ENCODE peak calls at places on chromosomes 16 and 17, in seven cellular contexts. D, Z, H, G, Q, P and L are unnamed samples.

GRCh38 chr17:55305321-55306087 is 40.7 kb downstream of the HLF start:
- DNase-seq in Q (no peak), D (peak), H (no peak), G (no peak), P (no peak), Z (no peak), L (no peak)

GRCh38 chr17:16378631-16379282 is 2.1 kb upstream of the UBB start:
- DNase-seq in G (no peak), D (peak), Q (no peak), Z (peak), H (no peak), P (peak), L (no peak)

GRCh38 chr17:13337864-13338371 is 263.8 kb downstream of the HS3ST3A1 start:
- DNase-seq in Z (peak), P (peak), D (peak), G (peak), H (peak), Q (peak), L (peak)

GRCh38 chr17:73091770-73092517 is 544 bp downstream of the SLC39A11 start:
- DNase-seq in Q (peak), D (peak), H (peak), Z (peak), G (no peak), P (peak), L (no peak)

GRCh38 chr16:31196324-31197088 is 6.1 kb downstream of the PYCARD start:
- DNase-seq in G (no peak), H (no peak), Z (no peak), D (no peak), P (no peak), Q (no peak), L (no peak)

GRCh38 chr16:4321286-4322120 is 5.6 kb downstream of the GLIS2 start:
- DNase-seq in G (no peak), H (no peak), P (no peak), D (no peak), Q (no peak), Z (no peak), L (no peak)

GRCh38 chr17:68296217-68297140 is 5.2 kb downstream of the ARSG start:
- DNase-seq in Z (no peak), Q (no peak), D (peak), H (no peak), G (no peak), P (peak), L (no peak)

GRCh38 chr17:6555331-6556120 is 829 bp downstream of the PITPNM3 start:
- DNase-seq in D (peak), Q (peak), G (no peak), P (peak), Z (peak), H (peak), L (no peak)

GRCh38 chr16:89845417-89845816 is 17.1 kb downstream of the SPIRE2 start:
- DNase-seq in G (no peak), Q (no peak), H (no peak), D (no peak), Z (no peak), P (no peak), L (peak)
- TF ChIP-seq EZH2phosphoT487 in G (no peak), Q (no peak), H (no peak), D (no peak), Z (no peak), P (no peak), L (no peak)

GRCh38 chr17:36942631-36943125 is 5.4 kb downstream of the LHX1 start:
- DNase-seq in G (no peak), H (peak), Z (no peak), Q (peak), P (no peak), D (no peak), L (no peak)
- TF ChIP-seq EZH2 in G (no peak), H (peak), Z (no peak), Q (peak), P (no peak), D (no peak), L (no peak)

DNA sequence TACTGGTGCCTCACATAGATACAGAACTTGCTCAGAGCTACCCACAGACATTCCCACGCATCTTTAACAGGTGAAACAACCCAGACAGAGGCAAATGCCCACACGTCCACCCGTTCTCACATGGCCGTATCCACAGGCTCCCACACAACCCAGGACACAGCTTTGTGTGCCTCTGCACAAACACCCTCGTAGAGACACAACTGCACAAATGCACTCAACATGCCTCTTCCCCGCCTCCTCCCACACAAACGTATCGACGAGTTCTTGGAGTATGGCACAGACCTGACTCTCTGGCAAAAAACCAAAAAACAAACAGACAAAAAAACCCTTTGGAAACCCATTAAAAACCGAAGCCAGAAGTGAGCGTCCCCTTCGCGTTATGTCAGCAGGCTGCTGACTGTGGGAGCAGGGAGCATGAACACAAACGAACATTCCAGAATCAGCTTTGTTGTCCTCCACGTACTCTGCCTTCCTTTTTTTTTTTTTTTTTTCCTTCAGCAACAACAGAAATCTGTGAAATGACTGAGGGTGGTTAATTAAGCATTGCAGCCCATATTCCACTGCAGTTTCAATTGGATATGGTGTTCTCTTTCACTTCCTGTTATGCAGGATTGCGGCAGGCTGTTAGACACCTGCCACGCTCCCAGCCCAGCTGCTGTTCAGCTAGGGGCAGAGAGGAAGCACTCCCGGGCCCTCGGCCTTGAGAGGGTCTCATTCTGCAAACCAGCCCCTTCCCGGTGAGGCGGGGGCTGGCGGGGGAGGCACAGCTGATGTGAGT is 313.7 kb downstream of the MAF start:
- DNase-seq in P (no peak), D (peak), H (peak), Z (no peak), Q (no peak), G (no peak), L (peak)
- TF ChIP-seq EZH2phosphoT487 in P (no peak), D (no peak), H (no peak), Z (no peak), Q (no peak), G (no peak), L (no peak)

GRCh38 chr16:1333149-1333812 is at the start of gene BAIAP3:
- DNase-seq in H (peak), G (no peak), Z (peak), P (peak), D (peak), Q (peak), L (no peak)

GRCh38 chr16:1334739-1335138 is 1.3 kb downstream of the BAIAP3 start:
- DNase-seq in Z (no peak), P (no peak), G (no peak), D (no peak), H (no peak), Q (no peak), L (no peak)

GRCh38 chr16:1332618-1333148 is 762 bp upstream of the BAIAP3 start:
- DNase-seq in G (no peak), H (no peak), Q (no peak), Z (no peak), D (peak), P (no peak), L (no peak)

GRCh38 chr16:1335211-1335971 is 1.9 kb downstream of the BAIAP3 start:
- DNase-seq in P (no peak), G (no peak), Z (no peak), D (no peak), H (no peak), Q (no peak), L (no peak)

GRCh38 chr16:1333854-1334719 is 642 bp downstream of the BAIAP3 start:
- DNase-seq in P (no peak), Q (no peak), Z (no peak), H (peak), D (peak), G (no peak), L (no peak)
- TF ChIP-seq EZH2 in P (peak), Q (no peak), Z (no peak), H (peak), D (no peak), G (no peak), L (peak)

GRCh38 chr17:66429680-66430079 is 127.3 kb downstream of the PRKCA start:
- DNase-seq in Z (no peak), D (no peak), P (no peak), H (no peak), Q (no peak), G (no peak), L (peak)
- TF ChIP-seq EZH2phosphoT487 in Z (no peak), D (no peak), P (no peak), H (no peak), Q (no peak), G (no peak), L (no peak)

GRCh38 chr16:28572659-28573510 is 19.2 kb downstream of the SGF29 start:
- DNase-seq in Z (no peak), Q (peak), H (peak), P (peak), G (no peak), D (peak), L (no peak)

GRCh38 chr16:28574925-28575324 is 21.2 kb downstream of the SGF29 start:
- DNase-seq in Q (no peak), D (no peak), Z (no peak), H (no peak), G (no peak), P (no peak), L (no peak)

GRCh38 chr16:28575446-28576109 is 21.3 kb downstream of the SULT1A2 start:
- DNase-seq in H (no peak), P (no peak), Q (no peak), D (no peak), G (no peak), Z (no peak), L (no peak)

GRCh38 chr16:28569968-28570752 is 16.4 kb downstream of the SGF29 start:
- DNase-seq in Q (no peak), H (no peak), P (no peak), D (no peak), G (no peak), Z (no peak), L (no peak)

GRCh38 chr16:28573738-28574718 is 20.3 kb downstream of the SGF29 start:
- DNase-seq in G (no peak), Z (no peak), Q (no peak), H (no peak), D (no peak), P (no peak), L (no peak)
- TF ChIP-seq EZH2 in G (no peak), Z (no peak), Q (no peak), H (no peak), D (no peak), P (no peak), L (no peak)

GRCh38 chr16:56909484-56910113 is 22.3 kb upstream of the HERPUD1 start:
- DNase-seq in H (no peak), Q (no peak), G (no peak), P (no peak), Z (no peak), D (no peak), L (no peak)
- TF ChIP-seq EZH2phosphoT487 in H (no peak), Q (no peak), G (no peak), P (no peak), Z (no peak), D (no peak), L (no peak)